ENCODE peak calls at places on chromosomes 13 and 19, in six cellular contexts. M, B, L, I, H and C are unnamed samples.

GRCh38 chr19:8731428-8732169 is 10.2 kb downstream of the OR2Z1 start:
- DNase-seq in L (no peak), H (no peak), I (no peak), B (no peak), M (no peak), C (peak; percentile 4)

GRCh38 chr19:29576761-29577661 is 29.1 kb upstream of the POP4 start:
- DNase-seq in B (peak; percentile 33), M (no peak), H (no peak), I (peak; percentile 34), L (no peak), C (no peak)

GRCh38 chr19:45251452-45252354 is 632 bp downstream of the MARK4 start:
- DNase-seq in B (peak; percentile 71), L (peak; percentile 48), M (peak; percentile 42), I (no peak), H (no peak), C (peak; percentile 61)

GRCh38 chr13:94858856-94859811 is 146.8 kb upstream of the SOX21 start:
- DNase-seq in H (no peak), M (no peak), B (no peak), I (no peak), L (no peak), C (peak; percentile 13)

GRCh38 chr19:7694499-7694898 is 7.4 kb downstream of the FCER2 start:
- DNase-seq in B (no peak), I (no peak), L (no peak), M (no peak), H (no peak), C (no peak)

GRCh38 chr13:109897988-109898623 is 111.7 kb upstream of the IRS2 start:
- DNase-seq in B (no peak), L (no peak), H (no peak), I (no peak), M (no peak), C (no peak)

GRCh38 chr13:35917942-35918645 is 213.1 kb downstream of the DCLK1 start:
- DNase-seq in M (no peak), B (no peak), L (no peak), H (no peak), I (no peak), C (no peak)

GRCh38 chr19:3491396-3492119 is 8.3 kb upstream of the SMIM44 start:
- DNase-seq in H (no peak), M (no peak), L (no peak), B (no peak), I (no peak), C (no peak)

GRCh38 chr13:49836516-49836915 is 44.0 kb upstream of the KPNA3 start:
- DNase-seq in M (peak; percentile 48), B (no peak), H (peak; percentile 23), I (no peak), L (no peak), C (peak; percentile 38)

GRCh38 chr13:30972888-30973377 is 40.5 kb downstream of the TEX26 start:
- DNase-seq in H (no peak), M (no peak), L (no peak), B (no peak), I (no peak), C (no peak)

GRCh38 chr19:7500811-7501450 is 12.1 kb upstream of the PEX11G start:
- DNase-seq in B (peak; percentile 92), M (peak; percentile 91), L (peak; percentile 75), I (no peak), H (peak; percentile 35), C (peak; percentile 96)

GRCh38 chr13:78772933-78773332 is 114.0 kb upstream of the OBI1 start:
- DNase-seq in L (no peak), B (no peak), I (no peak), H (no peak), M (no peak), C (no peak)

GRCh38 chr13:77584111-77584510 is 48.6 kb downstream of the SCEL start:
- DNase-seq in L (no peak), B (no peak), M (no peak), H (no peak), I (no peak), C (no peak)

GRCh38 chr13:39811696-39812095 is 156.2 kb downstream of the COG6 start:
- DNase-seq in M (no peak), L (peak; percentile 6), B (no peak), H (no peak), I (no peak), C (peak; percentile 22)
- TF ChIP-seq CTCF in M (no peak), L (no peak), B (peak; percentile 7), H (no peak), I (no peak), C (no peak)

GRCh38 chr13:44592448-44592847 is 16.3 kb upstream of the TSC22D1 start:
- DNase-seq in B (no peak), M (no peak), H (no peak), I (no peak), L (no peak), C (no peak)

DNA sequence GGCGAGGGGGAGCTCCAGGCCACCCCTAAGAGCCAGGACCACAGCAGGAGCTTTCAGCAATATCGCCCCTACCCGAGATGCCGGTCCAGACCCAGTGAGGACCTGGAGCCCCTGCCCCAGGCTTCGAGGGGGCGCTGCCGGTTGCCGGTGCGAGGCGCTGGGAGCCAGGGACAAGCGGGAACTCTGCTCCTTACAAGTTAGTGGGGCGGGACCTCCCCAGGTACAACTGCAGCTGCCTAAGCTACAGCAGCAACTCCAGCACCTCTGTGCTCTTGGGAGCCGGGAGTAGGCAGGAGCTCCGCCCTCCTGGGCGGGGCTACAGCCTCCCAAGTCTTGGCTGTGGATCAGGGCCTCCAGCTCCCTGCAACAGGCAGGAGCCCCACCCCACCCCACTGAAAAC is 15.2 kb upstream of the TSC22D1 start:
- DNase-seq in I (no peak), M (peak; percentile 74), B (peak; percentile 77), L (peak; percentile 21), H (no peak), C (peak; percentile 74)
- TF ChIP-seq CREB1 in I (no peak), M (no peak), B (no peak), L (no peak), H (no peak), C (no peak)

GRCh38 chr13:33007237-33007636 is 9.0 kb upstream of the KL start:
- DNase-seq in H (peak; percentile 18), L (no peak), I (no peak), M (no peak), B (no peak), C (no peak)

GRCh38 chr13:33004454-33004853 is 11.8 kb upstream of the KL start:
- DNase-seq in M (no peak), B (no peak), H (no peak), L (no peak), I (no peak), C (peak; percentile 24)

GRCh38 chr13:33009019-33009418 is 7.2 kb upstream of the KL start:
- DNase-seq in M (no peak), L (no peak), B (no peak), H (no peak), I (no peak), C (no peak)

GRCh38 chr13:33007950-33008349 is 8.3 kb upstream of the KL start:
- DNase-seq in I (no peak), H (no peak), L (no peak), M (no peak), B (no peak), C (no peak)

GRCh38 chr13:33006646-33007045 is 9.6 kb upstream of the KL start:
- DNase-seq in B (no peak), I (no peak), H (no peak), L (no peak), M (no peak), C (no peak)
- TF ChIP-seq CTCF in B (no peak), I (no peak), H (no peak), L (no peak), M (no peak), C (no peak)

GRCh38 chr13:23921451-23921888 is 24.2 kb upstream of the C1QTNF9B start:
- DNase-seq in H (peak; percentile 18), I (no peak), B (no peak), M (peak; percentile 53), L (peak; percentile 17), C (peak; percentile 90)
- TF ChIP-seq CREB1 in H (no peak), I (no peak), B (no peak), M (no peak), L (no peak), C (no peak)

GRCh38 chr13:98065468-98065867 is 77.4 kb upstream of the FARP1 start:
- DNase-seq in I (no peak), H (no peak), L (no peak), M (no peak), B (no peak), C (no peak)
- TF ChIP-seq CTCF in I (no peak), H (peak; percentile 42), L (no peak), M (no peak), B (no peak), C (peak; percentile 24)

GRCh38 chr13:72570019-72570418 is 157.4 kb downstream of the MZT1 start:
- DNase-seq in M (no peak), L (no peak), H (no peak), B (no peak), I (no peak), C (no peak)
- TF ChIP-seq CREB1 in M (no peak), L (no peak), H (no peak), B (no peak), I (no peak), C (no peak)